ENCODE peak calls at places on chromosomes 16 and 17, in six cellular contexts. J is psoas muscle; T is mucosa of descending colon; F is right cardiac atrium; B is CD4-positive, CD25-positive, alpha-beta regulatory T cell; X is MM.1S. K is an unnamed sample.
A peak's percentile ranks its signal among the peaks of the same experiment; 100 is the strongest.

GRCh38 chr17:72523491-72523890 is 402.7 kb downstream of the SOX9 start:
- DNase-seq in J (no peak), T (no peak), F (no peak), B (no peak), X (no peak), K (no peak)

GRCh38 chr16:7998789-7999453 is 591.4 kb downstream of the TMEM114 start:
- DNase-seq in J (no peak), T (no peak), F (no peak), B (no peak), X (no peak), K (no peak)

GRCh38 chr16:63575031-63575430 is 1538.8 kb upstream of the CDH8 start:
- DNase-seq in J (no peak), T (no peak), F (no peak), B (no peak), X (no peak), K (no peak)

GRCh38 chr17:38687291-38687690 is 12.5 kb upstream of the EPOP start:
- DNase-seq in J (no peak), T (no peak), F (no peak), B (no peak), X (no peak), K (no peak)

GRCh38 chr16:56311208-56312027 is 113.9 kb downstream of the AMFR start:
- DNase-seq in J (no peak), T (no peak), F (no peak), B (peak; percentile 4), X (no peak), K (no peak)

GRCh38 chr17:58196610-58197009 is 4.1 kb downstream of the EPX start:
- DNase-seq in J (no peak), T (no peak), F (no peak), B (no peak), X (no peak), K (no peak)

GRCh38 chr17:16442141-16442540 is 26.8 kb downstream of the TRPV2 start:
- DNase-seq in J (no peak), T (no peak), F (peak; percentile 18), B (no peak), X (no peak), K (no peak)

GRCh38 chr16:87586201-87586782 is 16.0 kb upstream of the JPH3 start:
- DNase-seq in J (no peak), T (no peak), F (no peak), B (no peak), X (no peak), K (no peak)

GRCh38 chr17:50584749-50585148 is 24.2 kb downstream of the CACNA1G start:
- DNase-seq in J (no peak), T (no peak), F (no peak), B (no peak), X (no peak), K (no peak)

GRCh38 chr16:66850115-66850815 is 6.1 kb downstream of the CA7 start:
- DNase-seq in J (no peak), T (no peak), F (no peak), B (no peak), X (no peak), K (no peak)

GRCh38 chr17:65674246-65675045 is 113.0 kb upstream of the AXIN2 start:
- DNase-seq in J (no peak), T (no peak), F (no peak), B (no peak), X (no peak), K (no peak)

GRCh38 chr16:3388325-3388724 is 12.5 kb downstream of the ZSCAN32 start:
- DNase-seq in J (no peak), T (no peak), F (no peak), B (no peak), X (no peak), K (no peak)

DNA sequence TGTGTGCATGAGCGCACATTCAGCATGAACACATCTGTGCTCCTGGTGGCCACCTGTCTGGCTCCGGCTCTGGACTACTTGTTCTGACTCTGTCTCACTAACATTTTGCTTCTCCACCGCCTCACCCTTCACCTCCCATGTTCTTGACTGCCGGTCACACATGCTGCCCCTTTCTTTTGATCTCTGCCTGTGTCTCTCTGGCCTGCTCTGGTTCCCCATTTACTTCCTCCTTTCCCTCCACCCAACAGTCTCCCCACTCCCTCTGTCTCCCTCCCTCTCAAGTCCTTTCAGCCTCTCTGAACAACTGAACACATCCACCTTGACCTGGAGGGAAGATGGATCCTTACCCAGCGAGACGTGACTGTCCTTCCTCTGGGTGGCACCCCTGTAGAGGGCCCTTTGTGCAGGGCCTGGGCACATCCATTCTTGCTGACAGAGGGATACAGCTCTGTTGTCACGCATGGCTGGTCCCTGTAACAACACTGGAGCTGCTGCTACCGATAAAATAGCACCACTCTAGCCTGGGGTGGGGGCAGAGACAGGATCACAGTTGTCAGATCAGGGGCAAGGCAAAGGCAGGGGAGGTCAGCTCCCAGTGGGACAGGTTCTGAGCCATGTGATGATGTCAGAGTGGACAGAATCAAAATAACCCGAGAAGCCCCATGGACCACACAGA is 11.0 kb downstream of the ZSCAN32 start:
- DNase-seq in J (no peak), T (no peak), F (no peak), B (no peak), X (no peak), K (no peak)
- H3K9me3 ChIP-seq in J (peaks cover 84% of the 10 kb centered on the region), T (peaks cover 78% of the 10 kb centered on the region), F (peaks cover 25% of the 10 kb centered on the region), B (peaks cover 83% of the 10 kb centered on the region), X (no peaks in the 10 kb centered on the region), K (peaks cover 36% of the 10 kb centered on the region)

DNA sequence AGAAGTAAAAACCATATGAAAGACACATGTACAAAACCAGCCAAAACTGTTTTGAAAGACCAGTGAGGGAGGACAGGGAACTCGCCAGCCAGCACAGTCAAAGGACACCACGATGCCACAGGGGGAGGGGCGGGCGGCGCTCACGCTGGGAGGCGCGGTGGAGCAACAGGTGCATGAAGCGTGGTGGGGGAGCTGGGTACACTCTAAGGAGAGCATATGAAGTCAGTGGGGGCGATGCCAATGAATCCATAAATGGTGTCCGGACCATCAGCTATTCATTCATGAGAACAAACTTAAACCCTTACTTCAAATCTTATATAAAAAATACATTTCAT is 101.0 kb upstream of the DNAH17 start:
- DNase-seq in J (peak; percentile 92), T (no peak), F (no peak), B (no peak), X (no peak), K (no peak)
- H3K9me3 ChIP-seq in J (no peaks in the 10 kb centered on the region), T (no peaks in the 10 kb centered on the region), F (no peaks in the 10 kb centered on the region), B (no peaks in the 10 kb centered on the region), X (no peaks in the 10 kb centered on the region), K (no peaks in the 10 kb centered on the region)

GRCh38 chr17:82371333-82372062 is at the start of gene UTS2R:
- DNase-seq in J (peak; percentile 54), T (no peak), F (peak; percentile 43), B (no peak), X (no peak), K (no peak)
- H3K9me3 ChIP-seq in J (no peaks in the 10 kb centered on the region), T (no peaks in the 10 kb centered on the region), F (no peaks in the 10 kb centered on the region), B (no peaks in the 10 kb centered on the region), X (no peaks in the 10 kb centered on the region), K (no peaks in the 10 kb centered on the region)

DNA sequence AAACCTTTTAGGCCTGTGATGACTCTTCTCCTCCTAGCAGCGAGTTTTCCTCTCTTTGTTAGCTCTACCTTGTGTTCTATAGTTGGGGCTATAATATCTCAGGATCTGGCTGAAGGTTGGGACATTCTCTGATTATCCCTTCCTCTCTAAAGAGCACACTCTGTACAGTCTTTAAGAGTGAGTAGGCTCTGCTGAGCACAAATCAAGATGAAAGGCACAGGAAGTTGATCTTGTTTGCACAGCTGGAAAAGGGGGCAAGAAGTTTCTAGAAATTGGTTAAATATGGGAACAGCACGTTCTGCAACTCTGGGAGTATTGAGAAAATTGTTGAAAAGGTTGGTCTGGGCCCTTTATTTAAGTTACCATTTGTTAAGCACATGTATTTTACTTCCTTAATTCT is 240.9 kb downstream of the CDH11 start:
- DNase-seq in J (no peak), T (no peak), F (no peak), B (no peak), X (no peak), K (no peak)
- H3K9me3 ChIP-seq in J (no peaks in the 10 kb centered on the region), T (no peaks in the 10 kb centered on the region), F (no peaks in the 10 kb centered on the region), B (peaks cover 6% of the 10 kb centered on the region), X (no peaks in the 10 kb centered on the region), K (no peaks in the 10 kb centered on the region)

GRCh38 chr16:3220839-3221238 is 14.1 kb downstream of the ZNF200 start:
- DNase-seq in J (no peak), T (no peak), F (no peak), B (no peak), X (no peak), K (no peak)
- H3K9me3 ChIP-seq in J (peaks cover 69% of the 10 kb centered on the region), T (peaks cover 56% of the 10 kb centered on the region), F (peaks cover 16% of the 10 kb centered on the region), B (peaks cover 53% of the 10 kb centered on the region), X (no peaks in the 10 kb centered on the region), K (peaks cover 27% of the 10 kb centered on the region)

K was measured in T-helper 17 cell.